ENCODE peak calls at places on chromosomes 7 and 10, in five cellular contexts. L is fibroblast of pulmonary artery, D is PC-3, B is uterus, W is tibial nerve. Q is an unnamed sample.

GRCh38 chr10:42932735-42933453 is 144.0 kb upstream of the RET start:
- DNase-seq in L (no peak), D (no peak), B (no peak), W (no peak), Q (no peak)

GRCh38 chr7:101878938-101879337 is 61.5 kb downstream of the CUX1 start:
- DNase-seq in L (no peak), D (no peak), B (no peak), W (no peak), Q (no peak)

GRCh38 chr7:71482284-71482683 is 350.3 kb downstream of the GALNT17 start:
- DNase-seq in L (no peak), D (no peak), B (no peak), W (no peak), Q (no peak)

GRCh38 chr7:99601656-99602310 is 3.7 kb downstream of the TMEM225B start:
- DNase-seq in L (no peak), D (no peak), B (no peak), W (no peak), Q (no peak)

GRCh38 chr10:58512470-58513188 is at the start of gene BICC1:
- DNase-seq in L (peak), D (peak), B (peak), W (peak), Q (peak)

GRCh38 chr7:73893342-73894101 is 32.6 kb downstream of the TMEM270 start:
- DNase-seq in L (no peak), D (no peak), B (peak), W (peak), Q (no peak)

GRCh38 chr10:42980553-42981357 is 96.1 kb upstream of the RET start:
- DNase-seq in L (no peak), D (no peak), B (no peak), W (no peak), Q (no peak)

GRCh38 chr10:90674927-90675326 is 182.9 kb downstream of the HTR7 start:
- DNase-seq in L (peak), D (peak), B (no peak), W (no peak), Q (peak)

GRCh38 chr10:12898271-12898670 is 103.2 kb downstream of the CCDC3 start:
- DNase-seq in L (no peak), D (no peak), B (no peak), W (no peak), Q (no peak)

GRCh38 chr7:29000346-29000745 is 42.2 kb upstream of the TRIL start:
- DNase-seq in L (no peak), D (no peak), B (no peak), W (no peak), Q (no peak)

GRCh38 chr10:34446046-34446445 is 369.1 kb downstream of the PARD3 start:
- DNase-seq in L (peak), D (no peak), B (no peak), W (no peak), Q (no peak)

GRCh38 chr7:45086348-45087065 is 2.3 kb downstream of the NACAD start:
- DNase-seq in L (no peak), D (no peak), B (no peak), W (no peak), Q (no peak)

GRCh38 chr7:74365320-74366022 is 76.3 kb downstream of the CLIP2 start:
- DNase-seq in L (peak), D (peak), B (peak), W (peak), Q (peak)

GRCh38 chr7:30116771-30117170 is 18.0 kb upstream of the MTURN start:
- DNase-seq in L (peak), D (no peak), B (no peak), W (no peak), Q (peak)

GRCh38 chr7:143321734-143322133 is 5.8 kb downstream of the CLCN1 start:
- DNase-seq in L (no peak), D (peak), B (no peak), W (no peak), Q (no peak)
- TF ChIP-seq CTCF in L (no peak), D (peak), B (no peak), W (no peak), Q (peak)

DNA sequence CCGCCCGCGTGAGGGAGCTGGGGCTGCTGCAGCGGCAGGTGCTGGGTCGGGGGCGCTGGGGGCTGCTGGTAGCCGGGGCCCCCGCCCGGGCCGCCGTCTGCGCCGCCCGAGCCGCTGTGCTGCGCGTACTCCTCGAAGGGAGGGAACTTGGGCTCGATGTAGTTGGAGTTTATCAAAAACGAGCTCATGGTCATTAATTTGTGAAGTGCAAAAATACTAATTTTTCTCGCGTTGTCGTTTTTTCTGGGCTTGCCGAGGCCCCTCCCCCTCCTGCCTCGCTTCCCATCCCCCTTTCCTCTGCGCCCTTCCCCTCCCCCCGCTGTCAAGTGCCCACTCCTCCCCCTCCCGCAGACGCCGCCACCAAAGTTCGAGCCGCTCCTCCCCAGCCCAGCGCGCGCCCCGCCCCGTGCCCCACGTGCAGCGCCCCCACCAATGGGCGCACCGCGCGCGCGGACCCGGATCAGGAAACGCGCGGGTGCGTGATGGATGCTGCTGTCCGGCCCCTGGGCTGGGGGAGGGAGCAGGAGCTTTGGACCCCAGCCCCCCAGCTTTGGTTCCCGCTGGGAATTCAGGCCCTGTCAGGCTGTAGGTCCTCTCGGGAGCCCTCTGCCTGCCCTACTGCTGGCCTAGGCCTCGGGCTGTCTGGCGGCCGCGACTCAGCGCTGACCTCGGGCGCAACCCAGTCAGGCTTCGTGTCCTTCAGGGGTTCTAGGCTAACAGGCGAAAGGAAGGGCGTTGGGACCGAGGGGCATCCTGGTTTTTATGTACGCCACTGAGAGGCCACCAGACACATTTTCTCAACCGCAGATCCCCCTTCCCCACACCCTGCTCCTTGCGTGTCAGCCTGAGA is at the start of gene HOXA4:
- DNase-seq in L (peak), D (peak), B (peak), W (peak), Q (peak)
- H3K4me3 ChIP-seq in L (peak), D (peak), B (peak), W (peak), Q (peak)

GRCh38 chr7:129431911-129432643 is 2.2 kb upstream of the STRIP2 start:
- DNase-seq in L (no peak), D (no peak), B (no peak), W (no peak), Q (no peak)

GRCh38 chr7:129434846-129435318 is 650 bp downstream of the STRIP2 start:
- DNase-seq in L (peak), D (no peak), B (no peak), W (no peak), Q (peak)

GRCh38 chr7:129435414-129435829 is 1.2 kb downstream of the STRIP2 start:
- DNase-seq in L (no peak), D (no peak), B (no peak), W (no peak), Q (no peak)

GRCh38 chr7:129434172-129434845 is at the start of gene STRIP2:
- DNase-seq in L (peak), D (peak), B (peak), W (peak), Q (peak)

DNA sequence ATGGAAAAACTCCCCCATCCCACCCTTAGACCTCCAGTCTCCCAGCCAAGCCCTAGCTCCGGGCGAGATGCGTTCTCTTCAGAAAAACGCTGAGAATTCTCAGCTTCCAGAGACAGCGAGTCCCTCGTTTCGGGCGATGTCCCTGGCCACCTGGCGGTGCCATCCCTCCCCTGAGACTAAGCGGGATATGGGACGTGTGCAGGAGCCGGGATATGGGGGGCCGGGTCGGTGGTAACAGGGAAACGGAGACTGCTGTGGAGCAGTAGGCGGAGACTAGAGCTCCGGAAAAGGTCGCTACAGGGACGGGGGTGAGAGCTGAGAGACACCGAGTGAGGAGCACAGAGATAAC is 435 bp upstream of the STRIP2 start:
- DNase-seq in L (no peak), D (peak), B (no peak), W (no peak), Q (no peak)
- TF ChIP-seq CTCF in L (peak), D (peak), B (no peak), W (no peak), Q (peak)

DNA sequence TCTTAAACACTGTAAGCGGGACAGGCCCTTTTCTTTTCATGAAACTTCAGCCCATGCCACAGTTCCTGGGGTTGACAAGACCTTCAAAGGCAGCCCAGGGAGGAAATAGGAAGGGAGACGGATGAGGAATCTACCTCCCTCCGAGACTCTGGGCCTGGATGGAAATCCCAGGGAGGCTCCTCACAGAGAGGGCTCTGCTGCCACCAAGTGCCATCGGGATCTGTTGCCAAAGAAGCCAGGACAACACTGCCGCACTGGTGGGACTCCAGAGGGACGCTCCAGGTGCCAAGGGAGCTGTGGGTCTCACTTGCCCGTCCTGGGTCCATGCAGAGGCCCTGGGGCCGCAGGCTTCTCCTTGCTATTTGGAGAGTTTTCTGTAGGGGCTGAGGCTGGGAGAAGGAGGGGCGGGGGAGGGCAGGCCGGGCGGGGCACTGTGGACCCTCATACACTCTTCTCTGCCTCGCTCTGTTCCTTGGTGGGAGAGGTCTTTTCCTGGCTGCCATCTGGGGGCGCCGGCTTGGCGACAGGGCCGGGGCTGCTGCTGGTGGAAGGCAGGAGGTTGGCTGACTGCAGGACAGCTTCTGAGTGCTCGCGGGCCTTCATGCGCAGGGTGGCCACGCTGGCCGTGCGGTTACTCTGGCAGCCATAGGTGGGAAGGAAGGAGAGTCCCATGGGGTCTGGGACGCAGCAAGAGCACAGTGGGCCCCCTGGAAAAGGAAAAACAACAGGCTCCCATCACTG is 30.0 kb downstream of the DRGX start:
- DNase-seq in L (no peak), D (no peak), B (no peak), W (no peak), Q (no peak)
- H3K4me3 ChIP-seq in L (no peak), D (no peak), B (no peak), W (no peak), Q (no peak)

DNA sequence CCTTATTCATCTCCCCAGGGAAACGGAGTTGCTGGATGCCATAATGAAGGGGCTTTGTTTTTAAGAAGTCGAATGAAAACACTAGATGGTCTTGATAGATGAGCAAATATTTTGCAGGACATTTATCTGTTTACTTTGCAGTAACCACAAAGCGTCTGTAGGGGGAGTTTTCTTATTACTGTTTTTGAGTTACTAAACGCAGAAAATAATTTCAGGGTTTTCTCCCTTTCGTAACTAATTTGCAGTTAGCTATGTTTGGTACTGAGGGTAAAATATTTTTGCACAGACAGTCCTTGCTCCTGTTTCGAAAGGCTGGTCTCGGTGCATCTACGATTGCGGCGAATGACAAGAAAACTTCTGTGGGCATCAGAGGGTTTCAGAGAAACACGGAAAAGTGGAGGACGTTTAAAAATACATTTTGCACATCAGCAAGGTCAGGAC is 505.6 kb upstream of the MKI67 start:
- DNase-seq in L (peak), D (no peak), B (no peak), W (no peak), Q (peak)
- TF ChIP-seq CTCF in L (peak), D (peak), B (peak), W (peak), Q (peak)

GRCh38 chr7:333399-333776 is 43.4 kb downstream of the FOXL3 start:
- DNase-seq in L (peak), D (peak), B (no peak), W (no peak), Q (peak)
- H3K4me3 ChIP-seq in L (no peak), D (peak), B (peak), W (no peak), Q (no peak)

DNA sequence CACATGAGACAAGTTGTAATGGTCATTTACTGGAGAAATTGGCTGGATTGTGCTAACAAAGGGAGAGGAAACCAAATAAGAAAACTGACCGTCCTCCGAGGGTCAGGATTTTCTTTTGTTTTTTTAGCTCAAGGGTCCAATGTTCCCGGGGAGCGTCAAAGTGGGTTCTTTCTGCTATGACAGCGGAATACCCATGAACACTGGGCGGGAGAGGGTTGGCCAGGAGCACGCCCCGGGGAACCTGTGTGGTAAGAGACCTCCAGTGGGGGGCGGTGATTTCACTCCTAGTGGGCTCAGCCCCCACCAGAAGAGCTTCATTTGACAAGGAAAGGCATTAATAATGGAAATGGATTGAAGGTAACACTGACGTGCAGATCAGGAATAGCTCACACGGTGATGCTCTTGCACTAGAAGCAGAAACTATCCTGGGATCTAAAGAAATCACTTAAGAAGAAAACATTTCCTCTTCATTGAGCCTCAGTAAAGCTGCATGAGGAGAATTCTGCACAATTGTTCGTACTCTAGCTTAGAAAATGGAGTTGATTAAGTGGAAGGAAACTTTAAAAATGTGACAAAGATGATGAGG is 627.0 kb downstream of the SUGCT start:
- DNase-seq in L (no peak), D (no peak), B (no peak), W (no peak), Q (no peak)
- TF ChIP-seq CTCF in L (no peak), D (peak), B (no peak), W (no peak), Q (peak)

GRCh38 chr10:70536196-70536920 is 57.8 kb downstream of the PALD1 start:
- DNase-seq in L (no peak), D (peak), B (no peak), W (no peak), Q (no peak)

GRCh38 chr10:70538195-70538520 is 59.6 kb downstream of the PALD1 start:
- DNase-seq in L (no peak), D (no peak), B (no peak), W (no peak), Q (no peak)

GRCh38 chr10:70539471-70539870 is 60.9 kb downstream of the PALD1 start:
- DNase-seq in L (no peak), D (no peak), B (no peak), W (no peak), Q (no peak)

GRCh38 chr10:70538731-70539338 is 60.3 kb downstream of the PALD1 start:
- DNase-seq in L (no peak), D (no peak), B (no peak), W (no peak), Q (no peak)

DNA sequence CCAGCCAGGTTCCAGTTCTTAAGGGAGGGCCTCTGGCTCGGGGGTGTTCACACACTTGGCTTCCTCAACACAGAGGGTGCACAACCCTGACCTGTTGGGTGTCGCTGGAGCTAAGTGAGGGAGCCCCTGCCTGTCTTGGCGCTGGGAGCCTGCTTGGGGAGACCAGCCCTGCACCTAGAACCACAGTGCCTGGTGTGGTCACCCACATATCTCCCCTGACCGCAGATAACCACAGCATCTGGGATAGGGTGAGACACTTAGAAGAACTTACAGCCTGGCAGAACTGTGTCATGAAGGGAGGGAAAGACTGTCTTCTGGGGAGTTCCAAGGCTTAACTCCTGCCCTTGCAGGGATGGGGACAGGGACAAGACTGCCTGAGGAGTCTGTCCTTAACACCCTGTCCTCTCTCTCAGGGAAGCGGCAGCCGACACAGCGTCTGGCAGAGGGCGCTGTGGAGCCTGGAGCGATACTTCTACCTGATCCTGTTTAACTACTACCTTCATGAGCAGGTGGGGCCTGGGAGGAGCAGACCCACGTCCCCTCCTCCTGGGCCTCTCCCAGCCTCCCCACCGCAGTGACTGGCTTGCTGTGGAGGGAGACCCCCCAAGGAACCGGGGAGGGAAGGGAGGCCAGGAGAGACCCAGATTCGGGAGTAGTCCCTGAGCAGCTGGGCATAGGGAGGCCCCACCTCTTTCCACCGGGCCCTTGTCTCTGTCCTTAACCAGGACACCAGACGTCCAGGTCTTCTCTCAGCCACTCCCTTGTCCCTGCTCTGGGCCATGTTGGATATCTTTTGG is 59.0 kb downstream of the PALD1 start:
- DNase-seq in L (no peak), D (peak), B (no peak), W (no peak), Q (no peak)
- H3K4me3 ChIP-seq in L (no peak), D (no peak), B (no peak), W (no peak), Q (no peak)

DNA sequence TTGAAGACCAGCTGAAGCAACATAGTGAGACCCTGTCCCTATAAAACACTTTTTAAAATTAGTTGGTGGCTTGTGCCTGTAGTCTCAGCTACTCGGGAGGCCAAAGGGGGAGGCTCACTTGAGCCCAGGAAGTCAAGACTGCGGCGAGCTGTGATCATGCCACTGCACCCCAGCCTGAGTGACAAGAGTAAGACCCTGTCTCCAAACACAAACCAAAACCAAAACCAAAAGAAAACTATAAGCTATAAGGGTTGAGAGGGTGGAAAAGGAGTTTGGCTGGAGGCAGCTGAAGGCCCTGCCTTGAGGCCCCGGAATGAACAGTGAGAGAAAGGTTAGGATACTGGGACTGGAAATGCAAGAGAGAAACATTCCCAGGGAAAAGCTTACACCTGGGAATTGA is 10.9 kb upstream of the EXOC6 start:
- DNase-seq in L (no peak), D (no peak), B (no peak), W (no peak), Q (no peak)
- TF ChIP-seq CTCF in L (no peak), D (no peak), B (no peak), W (no peak), Q (no peak)